ENCODE peak calls at places on chromosomes 12 and 14, in five cellular contexts. E, R, C, W and K are unnamed samples.

GRCh38 chr12:90335561-90335960 is 619.4 kb downstream of the CCER1 start:
- DNase-seq in E (no peak), R (no peak), C (no peak), W (no peak), K (no peak)

GRCh38 chr12:95789126-95790024 is 1.2 kb downstream of the NTN4 start:
- DNase-seq in E (peak; percentile 50), R (no peak), C (peak; percentile 13), W (no peak), K (no peak)

GRCh38 chr12:71772728-71773127 is 18.1 kb downstream of the RAB21 start:
- DNase-seq in E (no peak), R (no peak), C (no peak), W (no peak), K (no peak)

GRCh38 chr12:102753802-102754201 is 163.2 kb downstream of the PAH start:
- DNase-seq in E (no peak), R (no peak), C (no peak), W (no peak), K (no peak)

GRCh38 chr14:61106627-61107147 is 125.6 kb downstream of the SLC38A6 start:
- DNase-seq in E (no peak), R (peak; percentile 45), C (no peak), W (no peak), K (no peak)

GRCh38 chr12:59113831-59114273 is 193.5 kb upstream of the LRIG3 start:
- DNase-seq in E (peak; percentile 43), R (peak; percentile 88), C (peak; percentile 81), W (peak; percentile 63), K (peak; percentile 46)

GRCh38 chr12:5026342-5026938 is 17.2 kb upstream of the KCNA5 start:
- DNase-seq in E (no peak), R (no peak), C (no peak), W (no peak), K (no peak)

GRCh38 chr14:91144425-91145145 is 30.7 kb downstream of the DGLUCY start:
- DNase-seq in E (no peak), R (no peak), C (peak; percentile 85), W (no peak), K (no peak)

GRCh38 chr14:25833341-25834121 is 764.3 kb downstream of the NOVA1 start:
- DNase-seq in E (no peak), R (peak; percentile 48), C (no peak), W (peak; percentile 46), K (no peak)
- TF ChIP-seq MAFK in E (no peak), R (no peak), C (no peak), W (no peak), K (no peak)

GRCh38 chr12:19741132-19741489 is 301.8 kb downstream of the AEBP2 start:
- DNase-seq in E (no peak), R (no peak), C (no peak), W (no peak), K (no peak)

GRCh38 chr12:19750116-19750644 is 310.9 kb downstream of the AEBP2 start:
- DNase-seq in E (no peak), R (no peak), C (no peak), W (no peak), K (no peak)

GRCh38 chr12:19744760-19745218 is 305.5 kb downstream of the AEBP2 start:
- DNase-seq in E (no peak), R (no peak), C (peak; percentile 84), W (no peak), K (no peak)

GRCh38 chr12:19740472-19741131 is 301.3 kb downstream of the AEBP2 start:
- DNase-seq in E (no peak), R (no peak), C (no peak), W (no peak), K (no peak)

DNA sequence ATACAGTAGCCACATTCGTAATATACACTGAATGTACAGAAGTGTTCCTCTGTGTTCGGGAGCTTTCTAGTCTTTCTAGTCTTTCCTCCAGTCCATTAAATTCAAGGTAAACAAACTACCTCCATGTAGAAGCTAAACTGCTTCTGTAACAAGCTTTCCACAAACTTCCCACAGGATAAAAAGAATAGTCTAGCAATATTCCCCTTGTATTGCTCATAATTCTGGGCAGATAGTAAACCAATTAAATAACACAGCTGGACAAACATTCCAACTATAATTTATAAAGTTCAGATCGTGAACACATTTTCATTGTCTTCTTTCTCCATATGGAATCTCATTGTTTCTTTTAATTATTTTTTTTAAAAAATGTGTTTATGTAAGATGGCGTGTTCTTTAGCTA is 307.2 kb downstream of the AEBP2 start:
- DNase-seq in E (no peak), R (no peak), C (no peak), W (no peak), K (no peak)
- TF ChIP-seq MAFK in E (no peak), R (no peak), C (no peak), W (no peak), K (no peak)

GRCh38 chr12:126358806-126359205 is 1293.6 kb downstream of the AACS start:
- DNase-seq in E (no peak), R (no peak), C (no peak), W (no peak), K (no peak)

GRCh38 chr12:126362964-126363363 is 1297.7 kb downstream of the AACS start:
- DNase-seq in E (no peak), R (peak; percentile 72), C (no peak), W (no peak), K (no peak)

GRCh38 chr12:126361804-126362203 is 1296.6 kb downstream of the AACS start:
- DNase-seq in E (no peak), R (no peak), C (no peak), W (no peak), K (no peak)

DNA sequence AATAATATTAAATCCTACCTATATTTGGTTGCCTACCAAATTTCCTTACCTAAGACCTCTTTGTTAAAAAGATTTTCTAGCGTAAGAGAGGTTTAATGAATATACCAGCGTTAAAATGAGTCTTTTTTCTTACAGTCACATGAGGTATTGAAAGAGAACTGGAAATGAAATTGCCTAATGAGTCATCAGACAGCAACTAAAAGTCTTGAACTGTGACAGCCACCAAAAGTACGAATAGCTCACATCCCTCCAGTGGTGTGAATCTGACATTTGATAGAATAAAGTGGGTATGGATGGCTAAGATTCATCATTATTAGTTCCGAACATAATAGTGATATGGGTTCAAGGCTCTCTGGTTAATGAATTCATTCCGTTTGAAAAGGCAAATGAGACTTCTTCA is 1297.3 kb downstream of the AACS start:
- DNase-seq in E (no peak), R (no peak), C (no peak), W (no peak), K (no peak)
- TF ChIP-seq MAFK in E (no peak), R (no peak), C (no peak), W (no peak), K (no peak)

DNA sequence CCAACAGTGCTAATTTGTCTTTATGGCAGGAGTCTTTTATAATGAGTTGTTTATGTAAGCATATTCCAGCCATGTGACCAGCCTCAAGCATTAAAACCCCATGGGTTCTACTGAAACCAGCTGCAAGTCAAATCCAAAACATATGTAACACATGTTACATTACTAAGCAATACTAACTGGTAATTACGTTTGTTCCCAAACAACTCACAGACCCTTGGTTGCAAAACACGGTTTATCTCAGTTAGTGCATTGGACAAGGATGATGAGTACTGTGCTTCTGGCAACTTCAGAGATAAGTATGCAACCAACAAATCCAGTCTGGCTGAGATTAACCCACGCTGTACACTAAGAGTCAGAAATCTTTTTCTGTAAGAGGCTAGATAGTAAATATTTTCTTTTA is 110.1 kb upstream of the FAR2 start:
- DNase-seq in E (no peak), R (no peak), C (peak; percentile 83), W (no peak), K (no peak)
- TF ChIP-seq MAFK in E (no peak), R (no peak), C (no peak), W (no peak), K (no peak)

GRCh38 chr12:2689879-2690278 is 104.9 kb upstream of the FKBP4 start:
- DNase-seq in E (no peak), R (peak; percentile 39), C (no peak), W (no peak), K (no peak)

GRCh38 chr12:2692156-2692555 is 102.6 kb upstream of the FKBP4 start:
- DNase-seq in E (no peak), R (no peak), C (no peak), W (no peak), K (no peak)

GRCh38 chr12:2691001-2691339 is 103.8 kb upstream of the FKBP4 start:
- DNase-seq in E (no peak), R (no peak), C (peak; percentile 7), W (no peak), K (no peak)

GRCh38 chr12:2690348-2691000 is 104.3 kb upstream of the FKBP4 start:
- DNase-seq in E (no peak), R (no peak), C (no peak), W (no peak), K (no peak)

DNA sequence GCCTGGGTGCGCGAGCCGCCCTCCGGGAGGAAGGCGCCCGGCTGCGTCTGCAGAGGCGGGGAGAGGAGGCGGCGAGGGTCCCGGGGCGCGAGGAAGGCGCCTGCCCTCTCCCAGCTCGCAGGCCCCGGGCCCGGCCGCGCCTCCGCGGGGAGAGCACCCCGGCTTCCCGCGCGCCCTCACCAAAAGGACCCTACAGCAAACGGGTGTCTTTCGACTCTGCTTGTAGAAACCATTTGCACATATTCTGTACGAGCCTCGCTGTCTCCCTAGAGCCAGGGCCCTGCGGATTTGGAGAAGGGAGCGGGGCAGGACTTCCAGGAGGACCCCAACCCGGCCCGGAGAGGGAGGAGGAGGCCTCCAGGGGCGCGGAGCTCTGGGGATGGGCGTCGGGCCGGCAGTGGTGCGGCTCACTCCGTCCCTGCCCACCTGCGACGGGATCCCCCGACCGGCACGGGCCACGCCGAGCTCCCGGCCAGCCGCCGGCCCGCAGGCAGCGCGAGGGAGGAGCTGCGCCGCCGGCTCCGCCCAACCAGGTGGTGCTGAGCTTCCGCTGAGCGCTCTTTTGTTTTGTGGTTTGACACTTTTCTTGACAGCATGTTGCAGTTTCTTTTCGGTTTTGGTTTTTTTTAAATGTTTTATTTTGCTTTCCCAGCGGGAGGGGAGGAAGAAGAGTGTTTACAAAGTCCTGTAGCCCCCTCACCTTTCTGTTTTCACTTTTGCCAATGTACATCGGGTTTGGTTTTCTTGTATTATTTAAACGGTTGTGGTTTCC is 103.2 kb upstream of the FKBP4 start:
- DNase-seq in E (no peak), R (peak; percentile 81), C (no peak), W (no peak), K (peak; percentile 18)
- TF ChIP-seq MAFK in E (no peak), R (no peak), C (no peak), W (no peak), K (no peak)

DNA sequence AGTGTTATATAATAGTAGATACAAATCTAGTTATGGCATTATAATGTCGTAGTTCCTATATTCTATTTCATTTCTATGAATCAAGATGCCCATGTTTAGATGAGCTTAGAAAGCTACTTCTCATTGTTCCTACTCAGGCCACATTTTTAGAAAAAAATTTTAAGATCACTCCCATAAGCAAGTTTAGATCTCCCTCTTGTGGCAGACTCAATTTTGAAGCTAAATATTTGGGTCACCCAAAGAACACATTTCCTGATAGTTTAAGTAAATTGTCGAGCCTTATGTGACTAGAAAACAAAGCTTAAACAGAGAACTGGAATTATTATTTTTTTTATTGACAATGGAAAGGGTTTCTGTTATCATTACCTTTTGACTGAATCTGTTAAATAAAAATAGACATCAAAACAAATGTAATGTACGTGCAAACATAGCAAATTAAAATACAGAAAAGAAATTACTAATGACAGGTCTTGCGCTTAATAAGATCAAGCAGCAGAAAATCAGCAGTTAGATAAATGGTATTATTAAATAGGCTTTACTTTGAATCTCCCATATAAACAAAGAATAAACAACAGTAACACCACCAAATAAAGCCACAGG is 180.2 kb downstream of the ACSS3 start:
- DNase-seq in E (no peak), R (no peak), C (peak; percentile 47), W (peak; percentile 34), K (no peak)
- TF ChIP-seq MAFK in E (no peak), R (no peak), C (no peak), W (no peak), K (no peak)